ENCODE peak calls at places on chromosomes 6 and 20, in four cellular contexts. R is ovary, X is fibroblast of pulmonary artery, K is neural crest cell. L is an unnamed sample.

GRCh38 chr6:53837875-53838806 is 43.3 kb downstream of the LRRC1 start:
- DNase-seq in X (peak), K (no peak), R (no peak), L (no peak)

GRCh38 chr6:90219168-90219985 is 77.3 kb downstream of the BACH2 start:
- DNase-seq in K (peak), R (peak), X (peak), L (peak)

GRCh38 chr6:35557239-35557638 is 44.5 kb upstream of the TULP1 start:
- DNase-seq in R (no peak), K (no peak), X (no peak), L (no peak)

GRCh38 chr6:90397929-90398674 is 101.5 kb upstream of the BACH2 start:
- DNase-seq in X (peak), R (no peak), K (no peak), L (no peak)

GRCh38 chr6:40394381-40394780 is 192.8 kb downstream of the LRFN2 start:
- DNase-seq in X (no peak), K (no peak), R (no peak), L (no peak)

GRCh38 chr6:13354331-13355042 is 26.1 kb upstream of the TBC1D7 start:
- DNase-seq in R (no peak), X (peak), K (no peak), L (no peak)

GRCh38 chr6:99093781-99094180 is 146.0 kb upstream of the FBXL4 start:
- DNase-seq in R (no peak), K (no peak), X (no peak), L (no peak)

GRCh38 chr6:108654465-108655106 is 93.9 kb downstream of the FOXO3 start:
- DNase-seq in K (no peak), R (no peak), X (peak), L (no peak)

GRCh38 chr6:28443112-28443773 is at the start of gene ZSCAN23:
- DNase-seq in K (peak), X (peak), R (peak), L (peak)

GRCh38 chr6:158933075-158933474 is 66.9 kb downstream of the RSPH3 start:
- DNase-seq in K (no peak), R (no peak), X (no peak), L (no peak)

DNA sequence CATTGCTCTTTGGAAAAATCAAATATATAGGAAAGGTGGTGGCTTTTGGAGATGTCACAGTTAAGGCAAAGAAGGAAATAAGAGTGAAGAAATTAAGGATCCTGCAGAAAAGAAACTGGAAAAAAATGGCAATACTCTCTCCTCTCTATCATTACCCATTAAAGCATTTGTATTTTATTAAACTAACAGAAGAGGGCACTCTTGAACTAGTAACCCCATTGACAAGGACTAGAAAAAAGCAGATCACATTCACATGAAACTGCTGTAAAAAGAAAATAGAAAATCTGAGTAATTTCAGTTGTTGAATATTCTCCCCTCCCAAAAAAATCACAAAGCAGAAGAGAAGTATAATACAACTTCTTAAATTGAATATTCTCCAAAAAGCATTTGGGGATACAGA is 104.1 kb upstream of the SLC35B3 start:
- DNase-seq in R (no peak), X (peak), K (no peak), L (no peak)
- TF ChIP-seq CTCF in R (no peak), X (no peak), K (peak), L (no peak)

GRCh38 chr20:24781061-24781980 is 167.7 kb upstream of the CST7 start:
- DNase-seq in K (no peak), X (peak), R (no peak), L (peak)
- TF ChIP-seq CTCF in K (peak), X (peak), R (no peak), L (no peak)

GRCh38 chr20:21490105-21490504 is 23.8 kb downstream of the NKX2-2 start:
- DNase-seq in X (peak), R (no peak), K (no peak), L (no peak)
- TF ChIP-seq CTCF in X (peak), R (no peak), K (peak), L (no peak)

DNA sequence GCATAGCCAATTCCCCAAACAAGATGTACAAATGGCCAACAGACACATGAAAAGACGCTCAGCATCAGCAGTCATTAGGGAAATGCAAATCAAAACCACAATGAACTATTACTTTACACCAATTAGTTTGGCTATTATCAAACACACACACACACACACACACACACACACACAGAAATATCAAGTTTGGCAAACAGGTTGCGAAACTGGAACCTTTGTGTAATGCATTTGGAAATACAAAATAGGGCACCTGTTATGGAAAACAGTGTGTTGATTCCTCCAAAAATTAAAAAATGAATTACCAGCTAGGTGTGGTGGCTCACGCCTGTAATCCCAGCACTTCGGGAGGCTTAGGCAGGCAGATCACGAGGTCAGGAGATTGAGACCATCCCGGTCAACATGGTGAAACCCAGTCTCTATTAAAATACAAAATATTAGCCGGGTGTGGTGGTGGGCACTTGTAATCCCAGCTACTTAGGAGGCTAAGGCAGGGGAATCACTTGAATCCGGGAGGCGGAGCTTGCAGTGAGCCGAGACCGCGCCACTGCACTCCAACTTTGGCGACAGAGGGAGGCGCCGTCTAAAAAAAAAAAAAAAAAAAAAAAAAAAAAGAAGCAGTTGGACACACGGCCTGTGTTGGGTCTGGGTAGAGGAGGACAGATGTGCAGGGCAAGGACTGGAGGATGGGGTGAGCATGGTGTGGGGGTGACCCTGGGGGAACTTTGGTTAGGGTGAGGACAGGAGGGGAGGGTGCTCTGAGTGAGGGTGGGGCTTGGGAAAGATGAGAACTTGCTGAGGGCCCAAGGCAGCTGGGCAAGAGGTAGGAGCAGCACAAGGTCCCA is 23.8 kb downstream of the HLA-F start:
- DNase-seq in X (no peak), R (no peak), K (no peak), L (no peak)
- TF ChIP-seq CTCF in X (no peak), R (no peak), K (no peak), L (no peak)

GRCh38 chr6:100412872-100413271 is 51.8 kb downstream of the SIM1 start:
- DNase-seq in K (no peak), R (no peak), X (no peak), L (no peak)
- TF ChIP-seq CTCF in K (no peak), R (no peak), X (no peak), L (no peak)

GRCh38 chr20:41349943-41350342 is 9.3 kb downstream of the LPIN3 start:
- DNase-seq in R (no peak), X (no peak), K (no peak), L (no peak)

GRCh38 chr20:41349266-41349665 is 8.6 kb downstream of the LPIN3 start:
- DNase-seq in X (no peak), R (no peak), K (no peak), L (no peak)

GRCh38 chr20:41352666-41353065 is 12.0 kb downstream of the LPIN3 start:
- DNase-seq in R (no peak), X (no peak), K (no peak), L (no peak)

GRCh38 chr20:41353530-41353929 is 12.9 kb downstream of the LPIN3 start:
- DNase-seq in R (no peak), K (no peak), X (no peak), L (no peak)

DNA sequence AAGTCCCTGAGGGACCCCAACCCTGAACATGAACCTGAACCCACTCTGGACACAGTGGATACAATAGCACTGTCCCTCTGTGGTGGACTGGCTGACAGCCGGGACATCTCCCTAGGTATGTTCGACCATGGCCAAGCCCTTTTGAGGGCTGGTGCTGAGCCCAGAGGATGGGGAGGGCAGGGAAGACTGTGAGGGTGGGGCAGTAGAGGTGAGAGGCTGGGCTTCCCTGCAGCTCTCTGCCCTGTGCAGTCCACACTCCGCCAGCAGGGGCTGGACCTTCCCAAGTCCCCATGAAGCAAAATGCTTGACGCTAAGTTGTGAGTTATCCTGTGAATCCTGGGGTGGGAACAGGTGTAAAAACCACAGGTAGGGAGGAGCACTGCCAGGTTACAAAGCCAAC is 11.5 kb downstream of the LPIN3 start:
- DNase-seq in K (no peak), R (no peak), X (no peak), L (no peak)
- TF ChIP-seq CTCF in K (no peak), R (no peak), X (peak), L (peak)

GRCh38 chr6:169620171-169621125 is 81.4 kb downstream of the WDR27 start:
- DNase-seq in R (no peak), X (peak), K (no peak), L (no peak)

GRCh38 chr6:169619650-169620049 is 82.2 kb downstream of the WDR27 start:
- DNase-seq in R (no peak), K (no peak), X (peak), L (no peak)

GRCh38 chr6:169617562-169617961 is 84.3 kb downstream of the WDR27 start:
- DNase-seq in K (no peak), R (no peak), X (no peak), L (no peak)

GRCh38 chr6:169621311-169621710 is 80.5 kb downstream of the WDR27 start:
- DNase-seq in X (no peak), K (no peak), R (no peak), L (no peak)

DNA sequence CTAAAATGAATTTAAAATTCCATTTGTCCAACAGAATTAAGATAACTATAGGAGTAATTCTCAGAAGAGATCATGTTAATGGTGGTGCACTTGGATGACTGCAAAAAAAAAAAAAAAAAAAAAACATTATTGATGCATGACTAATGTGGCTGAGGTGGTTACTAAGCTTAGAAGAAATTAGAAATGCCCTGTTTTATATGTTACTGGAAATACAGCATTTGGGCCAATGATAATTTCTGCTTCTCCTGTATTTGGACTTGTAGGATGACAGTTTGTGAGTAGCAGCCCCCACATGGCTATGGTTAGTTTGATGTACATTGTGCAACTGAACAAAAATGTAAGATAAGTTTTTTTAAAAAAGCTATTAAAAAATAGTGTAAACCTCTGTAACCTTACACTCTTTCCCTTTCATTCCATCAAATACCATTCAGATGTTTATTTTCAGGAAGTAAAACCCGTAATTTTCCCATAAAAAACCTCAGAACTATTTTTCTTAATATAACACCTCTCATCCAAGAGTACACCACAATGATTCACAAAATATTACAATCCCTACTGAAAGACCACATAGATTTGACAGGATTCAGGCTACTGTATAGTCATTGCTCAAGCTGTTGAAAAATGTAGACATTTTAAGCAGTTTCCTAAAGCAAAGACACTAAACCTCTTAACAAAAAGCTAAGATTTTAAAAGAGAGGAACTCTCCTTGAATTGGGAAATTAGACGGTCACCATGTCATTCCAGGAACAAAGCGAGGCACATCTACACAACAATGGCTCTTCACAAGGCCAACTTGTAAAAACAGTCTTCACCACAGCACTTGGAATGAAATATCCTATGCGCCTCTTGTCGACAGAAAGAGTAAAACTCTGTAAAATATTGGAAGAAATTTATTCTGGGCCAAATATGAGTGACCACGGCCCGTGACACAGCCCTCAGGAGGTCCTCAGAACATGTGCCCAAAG is 83.0 kb downstream of the WDR27 start:
- DNase-seq in R (no peak), K (no peak), X (peak), L (no peak)
- TF ChIP-seq CTCF in R (no peak), K (no peak), X (no peak), L (no peak)

GRCh38 chr6:8000080-8001035 is 63.8 kb downstream of the BLOC1S5 start:
- DNase-seq in X (peak), K (no peak), R (no peak), L (no peak)

GRCh38 chr6:8005136-8005535 is 59.1 kb downstream of the BLOC1S5 start:
- DNase-seq in X (no peak), R (no peak), K (no peak), L (no peak)

GRCh38 chr6:8006208-8006607 is 58.0 kb downstream of the BLOC1S5 start:
- DNase-seq in R (no peak), K (no peak), X (peak), L (no peak)
- TF ChIP-seq CTCF in R (peak), K (peak), X (peak), L (peak)

DNA sequence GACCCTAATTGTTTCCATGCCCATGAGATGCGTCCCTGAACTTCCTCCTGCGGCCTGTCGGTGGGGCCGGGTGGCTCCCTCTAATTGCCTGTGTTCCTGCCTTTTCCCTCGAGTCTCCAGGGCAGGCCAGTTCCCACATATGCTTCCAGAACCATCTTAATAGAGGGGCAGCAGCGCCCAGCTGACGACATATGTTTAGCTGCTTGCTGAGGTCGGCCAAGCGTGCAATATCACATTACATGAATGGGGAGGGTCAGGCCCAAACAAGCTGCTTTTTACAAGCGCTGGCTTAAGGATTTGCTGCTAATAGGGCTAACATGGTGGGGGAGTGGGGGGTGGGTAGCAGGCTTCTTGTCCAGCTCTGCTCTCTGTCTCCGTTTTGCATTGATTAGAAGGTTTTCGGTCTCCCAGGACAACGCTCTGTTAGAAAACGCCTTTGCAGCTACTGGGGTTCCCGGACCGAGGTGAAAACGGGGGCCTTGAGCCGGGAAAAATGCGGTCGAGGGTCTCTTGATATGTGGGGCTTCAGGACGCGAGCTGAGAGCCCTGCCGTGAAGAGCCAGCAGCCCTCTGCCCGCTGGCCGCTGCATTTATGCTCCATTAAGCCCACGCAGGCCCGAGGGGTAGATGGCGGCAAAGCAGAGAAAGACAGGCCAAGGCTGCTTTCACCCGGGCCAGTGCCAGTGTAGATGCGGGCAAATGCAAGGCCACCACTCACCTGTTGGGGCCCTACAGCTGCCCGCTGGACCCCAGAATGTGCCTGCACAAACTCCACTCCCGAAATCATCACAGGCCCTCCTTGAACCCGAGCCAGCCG is 308.5 kb downstream of the BMP7 start:
- DNase-seq in K (peak), R (no peak), X (no peak), L (peak)
- TF ChIP-seq CTCF in K (no peak), R (no peak), X (no peak), L (peak)